ENCODE peak calls at places on chromosomes 5 and 9, in six cellular contexts. One of them, this sample, is unnamed.

GRCh38 chr9:114930063-114930812 is at the start of gene TNFSF8:
- DNase-seq in iPS-NIHi11: no peak
- DNase-seq in activated T-helper 1 cell treated with Interleukin-2 at 50 U/mL for 16 hours: peak
- DNase-seq in colonic mucosa: peak
- DNase-seq in omental fat pad: no peak
- DNase-seq in NCI-H146: no peak
- DNase-seq in this sample: no peak

GRCh38 chr5:150765789-150766149 is 7.0 kb upstream of the DCTN4 start:
- DNase-seq in colonic mucosa: no peak
- DNase-seq in iPS-NIHi11: no peak
- DNase-seq in omental fat pad: no peak
- DNase-seq in activated T-helper 1 cell treated with Interleukin-2 at 50 U/mL for 16 hours: no peak
- DNase-seq in NCI-H146: no peak
- DNase-seq in this sample: no peak

GRCh38 chr9:76691761-76692313 is 72.4 kb upstream of the PCA3 start:
- DNase-seq in colonic mucosa: peak
- DNase-seq in NCI-H146: peak
- DNase-seq in iPS-NIHi11: peak
- DNase-seq in activated T-helper 1 cell treated with Interleukin-2 at 50 U/mL for 16 hours: no peak
- DNase-seq in omental fat pad: no peak
- DNase-seq in this sample: peak

GRCh38 chr9:127129073-127129717 is 6.8 kb upstream of the ANGPTL2 start:
- DNase-seq in activated T-helper 1 cell treated with Interleukin-2 at 50 U/mL for 16 hours: no peak
- DNase-seq in NCI-H146: no peak
- DNase-seq in colonic mucosa: no peak
- DNase-seq in iPS-NIHi11: no peak
- DNase-seq in omental fat pad: no peak
- DNase-seq in this sample: no peak

GRCh38 chr9:112043423-112043822 is 131.7 kb downstream of the SUSD1 start:
- DNase-seq in iPS-NIHi11: no peak
- DNase-seq in colonic mucosa: no peak
- DNase-seq in NCI-H146: no peak
- DNase-seq in omental fat pad: no peak
- DNase-seq in activated T-helper 1 cell treated with Interleukin-2 at 50 U/mL for 16 hours: no peak
- DNase-seq in this sample: peak

GRCh38 chr5:157076558-157076957 is 17.6 kb upstream of the HAVCR1 start:
- DNase-seq in omental fat pad: no peak
- DNase-seq in iPS-NIHi11: no peak
- DNase-seq in NCI-H146: no peak
- DNase-seq in activated T-helper 1 cell treated with Interleukin-2 at 50 U/mL for 16 hours: no peak
- DNase-seq in colonic mucosa: no peak
- DNase-seq in this sample: peak

GRCh38 chr5:169667896-169668674 is 31.0 kb downstream of the DOCK2 start:
- DNase-seq in omental fat pad: no peak
- DNase-seq in NCI-H146: no peak
- DNase-seq in colonic mucosa: no peak
- DNase-seq in iPS-NIHi11: no peak
- DNase-seq in activated T-helper 1 cell treated with Interleukin-2 at 50 U/mL for 16 hours: no peak
- DNase-seq in this sample: peak

GRCh38 chr5:40623480-40624420 is 56.0 kb upstream of the PTGER4 start:
- DNase-seq in activated T-helper 1 cell treated with Interleukin-2 at 50 U/mL for 16 hours: no peak
- DNase-seq in omental fat pad: no peak
- DNase-seq in iPS-NIHi11: no peak
- DNase-seq in colonic mucosa: no peak
- DNase-seq in NCI-H146: no peak
- DNase-seq in this sample: no peak

GRCh38 chr9:108704156-108704852 is 151.5 kb downstream of the ACTL7B start:
- DNase-seq in omental fat pad: no peak
- DNase-seq in colonic mucosa: no peak
- DNase-seq in activated T-helper 1 cell treated with Interleukin-2 at 50 U/mL for 16 hours: no peak
- DNase-seq in iPS-NIHi11: no peak
- DNase-seq in NCI-H146: no peak
- DNase-seq in this sample: peak

GRCh38 chr5:64790210-64790609 is 21.5 kb downstream of the CWC27 start:
- DNase-seq in activated T-helper 1 cell treated with Interleukin-2 at 50 U/mL for 16 hours: no peak
- DNase-seq in colonic mucosa: no peak
- DNase-seq in NCI-H146: no peak
- DNase-seq in iPS-NIHi11: no peak
- DNase-seq in omental fat pad: no peak
- DNase-seq in this sample: no peak

GRCh38 chr5:38338455-38338854 is 80.1 kb downstream of the EGFLAM start:
- DNase-seq in colonic mucosa: no peak
- DNase-seq in omental fat pad: no peak
- DNase-seq in activated T-helper 1 cell treated with Interleukin-2 at 50 U/mL for 16 hours: no peak
- DNase-seq in iPS-NIHi11: no peak
- DNase-seq in NCI-H146: no peak
- DNase-seq in this sample: no peak

GRCh38 chr9:134314039-134314949 is 12.0 kb upstream of the RXRA start:
- DNase-seq in omental fat pad: no peak
- DNase-seq in iPS-NIHi11: no peak
- DNase-seq in colonic mucosa: no peak
- DNase-seq in NCI-H146: no peak
- DNase-seq in activated T-helper 1 cell treated with Interleukin-2 at 50 U/mL for 16 hours: no peak
- DNase-seq in this sample: no peak